ENCODE peak calls at places on chromosomes 4 and X, in ten cellular contexts. M, V, Y, C, J, R, F, A, H and N are unnamed samples.

GRCh38 chr4:98446499-98447375 is 185.6 kb downstream of the RAP1GDS1 start:
- DNase-seq in M (no peak), V (peak; percentile 13), Y (peak; percentile 39), C (peak; percentile 89), J (no peak), R (peak; percentile 51), F (peak; percentile 31), A (no peak), H (no peak), N (no peak)

GRCh38 chr4:2007804-2008670 is 737 bp downstream of the NELFA start:
- DNase-seq in M (no peak), V (peak; percentile 15), Y (no peak), C (no peak), J (no peak), R (peak; percentile 53), F (no peak), A (no peak), H (no peak), N (no peak)

GRCh38 chr4:159382875-159383568 is 280.1 kb downstream of the RAPGEF2 start:
- DNase-seq in M (no peak), V (no peak), Y (no peak), C (no peak), J (no peak), R (no peak), F (no peak), A (no peak), H (no peak), N (no peak)

GRCh38 chr4:183130328-183131155 is 31.5 kb downstream of the WWC2 start:
- DNase-seq in M (no peak), V (no peak), Y (no peak), C (no peak), J (peak; percentile 78), R (no peak), F (no peak), A (no peak), H (no peak), N (peak; percentile 49)

GRCh38 chr4:23207059-23207458 is 514.3 kb downstream of the GBA3 start:
- DNase-seq in M (no peak), V (no peak), Y (no peak), C (no peak), J (no peak), R (no peak), F (no peak), A (no peak), H (no peak), N (no peak)

GRCh38 chr4:159358226-159358625 is 255.3 kb downstream of the RAPGEF2 start:
- DNase-seq in M (no peak), V (no peak), Y (no peak), C (no peak), J (peak; percentile 22), R (no peak), F (no peak), A (peak; percentile 8), H (no peak), N (no peak)

GRCh38 chr4:4421356-4421755 is 34.5 kb downstream of the NSG1 start:
- DNase-seq in M (no peak), V (no peak), Y (no peak), C (no peak), J (no peak), R (no peak), F (no peak), A (no peak), H (no peak), N (no peak)

GRCh38 chr4:152515678-152516077 is 20.2 kb downstream of the FBXW7 start:
- DNase-seq in M (no peak), V (peak; percentile 31), Y (no peak), C (no peak), J (peak; percentile 53), R (no peak), F (no peak), A (no peak), H (no peak), N (no peak)

GRCh38 chr4:169404959-169405358 is 134.2 kb upstream of the SH3RF1 start:
- DNase-seq in M (no peak), V (no peak), Y (no peak), C (no peak), J (peak; percentile 51), R (no peak), F (no peak), A (no peak), H (no peak), N (no peak)

GRCh38 chr4:111562811-111563210 is 582.4 kb upstream of the FAM241A start:
- DNase-seq in M (no peak), V (no peak), Y (no peak), C (no peak), J (peak; percentile 83), R (no peak), F (no peak), A (no peak), H (no peak), N (no peak)

GRCh38 chr4:80374180-80374579 is 38.6 kb downstream of the CFAP299 start:
- DNase-seq in M (no peak), V (no peak), Y (no peak), C (no peak), J (no peak), R (no peak), F (no peak), A (no peak), H (no peak), N (no peak)

GRCh38 chr4:185534850-185535761 is at the start of gene PDLIM3:
- DNase-seq in M (peak; percentile 46), V (no peak), Y (no peak), C (no peak), J (no peak), R (peak; percentile 64), F (no peak), A (peak; percentile 82), H (peak; percentile 55), N (peak; percentile 62)

GRCh38 chr4:130026185-130026584 is 930.2 kb downstream of the C4orf33 start:
- DNase-seq in M (no peak), V (no peak), Y (no peak), C (no peak), J (no peak), R (no peak), F (no peak), A (no peak), H (no peak), N (peak; percentile 94)

GRCh38 chr4:153142700-153143438 is 61.4 kb upstream of the TRIM2 start:
- DNase-seq in M (peak; percentile 79), V (peak; percentile 93), Y (peak; percentile 19), C (peak; percentile 19), J (peak; percentile 70), R (peak; percentile 80), F (peak; percentile 22), A (peak; percentile 84), H (peak; percentile 27), N (peak; percentile 59)

GRCh38 chr4:145216532-145216931 is 36.1 kb upstream of the OTUD4 start:
- DNase-seq in M (no peak), V (peak; percentile 64), Y (no peak), C (no peak), J (peak; percentile 61), R (no peak), F (no peak), A (no peak), H (no peak), N (no peak)

GRCh38 chrX:71534773-71535544 is 2.1 kb downstream of the OGT start:
- DNase-seq in M (no peak), V (peak; percentile 35), Y (no peak), C (no peak), J (peak; percentile 14), R (no peak), F (no peak), A (no peak), H (no peak), N (no peak)

GRCh38 chr4:6944311-6945051 is 34.9 kb downstream of the TBC1D14 start:
- DNase-seq in M (peak; percentile 60), V (no peak), Y (no peak), C (no peak), J (no peak), R (no peak), F (no peak), A (no peak), H (no peak), N (no peak)

GRCh38 chr4:80331693-80332092 is 3.8 kb upstream of the CFAP299 start:
- DNase-seq in M (no peak), V (no peak), Y (no peak), C (no peak), J (no peak), R (no peak), F (no peak), A (no peak), H (no peak), N (no peak)